ENCODE peak calls at places on chromosomes 6 and 20, in eight cellular contexts. M, K, L, B, X, Z, U and W are unnamed samples. For H3K36me3, the result is how much of the 10 kb centered on the place peaks cover.

GRCh38 chr6:42140051-42140450 is 2.4 kb downstream of the C6orf132 start:
- DNase-seq in M (no peak), K (peak), L (no peak), B (no peak), X (peak), Z (no peak), U (no peak), W (no peak)

GRCh38 chr6:144922120-144922722 is 637.1 kb downstream of the UTRN start:
- DNase-seq in M (no peak), K (peak), L (no peak), B (no peak), X (peak), Z (no peak), U (no peak), W (no peak)

GRCh38 chr20:21048841-21049273 is 57.3 kb downstream of the LINC00237 start:
- DNase-seq in M (no peak), K (peak), L (peak), B (no peak), X (no peak), Z (peak), U (no peak), W (no peak)

GRCh38 chr6:134372603-134373281 is 54.8 kb upstream of the SGK1 start:
- DNase-seq in M (peak), K (peak), L (no peak), B (no peak), X (peak), Z (no peak), U (no peak), W (no peak)

GRCh38 chr20:50041238-50041915 is 58.6 kb downstream of the SNAI1 start:
- DNase-seq in M (no peak), K (no peak), L (no peak), B (no peak), X (no peak), Z (peak), U (no peak), W (no peak)

GRCh38 chr20:20017001-20017851 is at the start of gene NAA20:
- DNase-seq in M (peak), K (peak), L (peak), B (peak), X (peak), Z (peak), U (peak), W (no peak)

GRCh38 chr6:26553264-26553738 is 15.1 kb downstream of the HMGN4 start:
- DNase-seq in M (peak), K (peak), L (peak), B (peak), X (peak), Z (peak), U (no peak), W (no peak)

GRCh38 chr6:28782113-28782673 is 141.6 kb downstream of the TRIM27 start:
- DNase-seq in M (no peak), K (no peak), L (no peak), B (no peak), X (no peak), Z (no peak), U (no peak), W (no peak)

GRCh38 chr6:123380257-123380656 is 256.5 kb downstream of the TRDN start:
- DNase-seq in M (peak), K (peak), L (no peak), B (peak), X (peak), Z (peak), U (peak), W (no peak)

GRCh38 chr6:79872986-79873385 is 74.4 kb downstream of the ELOVL4 start:
- DNase-seq in M (peak), K (peak), L (no peak), B (no peak), X (peak), Z (no peak), U (no peak), W (no peak)

GRCh38 chr6:51892339-51892738 is 195.1 kb downstream of the PKHD1 start:
- DNase-seq in M (no peak), K (no peak), L (no peak), B (no peak), X (no peak), Z (no peak), U (no peak), W (no peak)

GRCh38 chr6:135181333-135182119 is 418 bp downstream of the MYB start:
- DNase-seq in M (no peak), K (peak), L (no peak), B (no peak), X (peak), Z (peak), U (no peak), W (no peak)

GRCh38 chr6:87391334-87391733 is 16.4 kb upstream of the CFAP206 start:
- DNase-seq in M (peak), K (peak), L (no peak), B (no peak), X (peak), Z (peak), U (no peak), W (no peak)

GRCh38 chr20:49028684-49029083 is 17.4 kb upstream of the CSE1L start:
- DNase-seq in M (peak), K (peak), L (no peak), B (no peak), X (peak), Z (peak), U (no peak), W (no peak)

GRCh38 chr20:31537859-31538245 is 23.6 kb downstream of the HM13 start:
- DNase-seq in M (no peak), K (no peak), L (no peak), B (no peak), X (no peak), Z (no peak), U (no peak), W (no peak)

GRCh38 chr20:31536575-31536974 is 22.3 kb downstream of the HM13 start:
- DNase-seq in M (no peak), K (no peak), L (no peak), B (no peak), X (no peak), Z (no peak), U (no peak), W (no peak)

GRCh38 chr20:31538327-31538726 is 24.1 kb downstream of the HM13 start:
- DNase-seq in M (no peak), K (no peak), L (no peak), B (no peak), X (no peak), Z (no peak), U (no peak), W (no peak)

GRCh38 chr20:31535298-31535697 is 21.1 kb downstream of the HM13 start:
- DNase-seq in M (no peak), K (no peak), L (no peak), B (no peak), X (no peak), Z (no peak), U (no peak), W (no peak)

GRCh38 chr20:31537116-31537858 is 23.0 kb downstream of the HM13 start:
- DNase-seq in M (no peak), K (no peak), L (no peak), B (no peak), X (no peak), Z (no peak), U (no peak), W (no peak)
- H3K36me3 ChIP-seq in M (half or more), K (under half), L (under half), B (half or more), X (under half), Z (half or more), U (under half), W (half or more)

DNA sequence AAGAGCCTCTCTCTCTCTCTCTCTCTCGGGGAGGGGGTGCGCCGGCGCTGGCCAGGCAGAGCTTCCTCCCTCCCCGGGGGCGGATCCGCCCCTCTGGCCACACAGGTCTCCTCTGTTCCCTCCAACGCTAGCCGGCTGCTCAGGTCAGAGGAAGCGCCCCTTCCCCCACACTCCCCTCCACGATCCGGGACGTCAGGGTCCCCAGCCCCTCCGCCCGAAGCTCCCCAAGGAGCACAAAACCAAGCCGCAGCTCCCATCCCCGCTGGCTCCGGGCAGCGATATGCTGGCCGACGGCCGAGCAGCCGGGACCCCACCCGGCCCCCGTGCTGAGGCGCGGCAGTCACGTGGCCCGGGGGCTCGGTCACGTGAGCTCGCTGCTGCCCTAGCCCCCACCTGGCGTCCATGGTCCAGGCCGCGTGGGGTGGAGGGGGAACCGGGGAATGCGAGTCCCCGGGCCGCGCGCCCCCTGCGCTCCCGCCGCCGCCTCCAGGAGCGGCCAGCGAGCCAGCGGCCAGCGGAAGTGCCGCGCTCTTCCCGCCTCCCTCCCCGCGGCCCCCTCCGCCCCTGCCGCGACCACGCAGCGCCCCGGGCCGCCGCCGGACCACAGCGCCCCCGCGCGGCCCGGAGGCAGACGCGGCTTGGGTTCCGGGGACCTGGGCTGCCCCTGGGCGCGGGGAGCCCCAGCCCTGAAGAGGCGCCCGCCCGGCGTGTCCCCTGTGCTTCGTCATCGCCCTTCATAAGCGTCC is at the start of gene SLC35B2:
- DNase-seq in M (peak), K (peak), L (peak), B (peak), X (peak), Z (peak), U (no peak), W (no peak)
- H3K36me3 ChIP-seq in M (under half), K (under half), L (under half), B (under half), X (under half), Z (half or more), U (under half), W (under half)

DNA sequence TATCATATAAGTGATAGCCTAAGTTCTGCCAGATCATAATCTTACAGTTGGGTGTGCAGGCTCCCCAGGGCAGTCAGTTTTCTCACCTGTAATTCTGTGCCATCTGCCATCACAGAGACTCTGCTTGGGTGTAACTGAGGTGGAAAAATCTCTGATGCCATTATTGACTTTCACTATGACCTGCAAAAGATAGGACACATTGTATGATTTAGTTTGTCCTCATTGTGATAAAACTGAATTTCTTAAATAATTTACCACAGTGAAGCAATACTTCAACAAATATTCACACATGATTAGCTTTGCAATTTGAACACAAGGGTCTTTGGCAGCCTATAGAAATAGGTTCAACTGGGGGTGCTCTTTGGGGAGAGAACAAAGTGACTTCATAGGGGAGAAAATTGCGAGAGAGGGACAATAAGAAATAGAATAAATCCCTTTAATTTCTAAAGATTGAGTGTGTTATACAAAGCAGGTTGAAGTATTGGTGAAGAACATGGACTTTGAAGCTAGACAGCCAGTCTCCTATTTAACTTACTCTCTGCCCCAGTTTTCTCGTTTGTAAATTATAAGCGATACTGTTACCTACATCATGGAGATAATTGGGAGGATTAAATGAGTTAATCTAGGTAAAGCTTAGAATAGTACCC is 27.3 kb downstream of the FAM229B start:
- DNase-seq in M (no peak), K (no peak), L (no peak), B (no peak), X (no peak), Z (no peak), U (no peak), W (no peak)
- H3K36me3 ChIP-seq in M (half or more), K (half or more), L (under half), B (half or more), X (under half), Z (under half), U (under half), W (under half)

GRCh38 chr6:136236491-136237293 is 13.4 kb downstream of the MTFR2 start:
- DNase-seq in M (no peak), K (peak), L (no peak), B (no peak), X (no peak), Z (no peak), U (no peak), W (no peak)
- H3K36me3 ChIP-seq in M (under half), K (under half), L (under half), B (under half), X (under half), Z (half or more), U (under half), W (under half)